ENCODE peak calls at places on chromosomes 1 and 21, in eight cellular contexts. U is left ventricle myocardium inferior, T is HL-60, A is stomach, H is endothelial cell of umbilical vein, Z is gastrocnemius medialis, C is omental fat pad, L is esophagus squamous epithelium. Q is an unnamed sample.

GRCh38 chr1:89221341-89221740 is 22.6 kb upstream of the GBP4 start:
- DNase-seq in U (no peak), T (no peak), A (no peak), C (no peak), L (no peak), H (no peak), Z (no peak), Q (no peak)

GRCh38 chr1:28891256-28891655 is 23.1 kb upstream of the EPB41 start:
- DNase-seq in L (no peak), T (no peak), U (no peak), A (no peak), H (no peak), C (no peak), Z (no peak), Q (no peak)

GRCh38 chr1:208068441-208068840 is 157.5 kb upstream of the CD34 start:
- DNase-seq in Z (no peak), U (no peak), T (no peak), A (no peak), L (no peak), H (no peak), C (no peak), Q (no peak)

GRCh38 chr1:186442651-186443114 is 18.2 kb downstream of the PDC start:
- DNase-seq in T (no peak), L (no peak), C (no peak), U (no peak), A (no peak), Z (no peak), H (peak), Q (no peak)

GRCh38 chr1:219427400-219427799 is 185.5 kb downstream of the ZC3H11B start:
- DNase-seq in A (no peak), Z (no peak), L (no peak), U (no peak), H (no peak), T (no peak), C (no peak), Q (no peak)

GRCh38 chr1:99469641-99470040 is 176.3 kb upstream of the PALMD start:
- DNase-seq in T (no peak), A (no peak), L (no peak), Z (no peak), C (no peak), U (no peak), H (no peak), Q (no peak)

GRCh38 chr1:226706664-226707063 is 32.4 kb downstream of the ITPKB start:
- DNase-seq in C (no peak), T (no peak), A (no peak), L (no peak), Z (no peak), U (no peak), H (no peak), Q (no peak)

GRCh38 chr1:234533975-234534876 is 55.2 kb upstream of the TARBP1 start:
- DNase-seq in U (peak), T (no peak), L (no peak), C (peak), Z (peak), H (peak), A (peak), Q (no peak)

GRCh38 chr1:212311836-212312497 is 26.8 kb downstream of the PPP2R5A start:
- DNase-seq in Z (no peak), L (no peak), C (no peak), A (no peak), U (no peak), T (no peak), H (no peak), Q (no peak)

GRCh38 chr1:182803846-182804245 is 14.3 kb downstream of the NPL start:
- DNase-seq in C (no peak), A (no peak), Z (no peak), L (no peak), T (no peak), U (no peak), H (no peak), Q (no peak)

GRCh38 chr1:169824153-169824552 is 29.4 kb upstream of the METTL18 start:
- DNase-seq in T (no peak), U (no peak), C (no peak), H (no peak), L (no peak), Z (no peak), A (no peak), Q (no peak)

GRCh38 chr1:84433253-84434080 is 35.2 kb downstream of the DNASE2B start:
- DNase-seq in U (no peak), H (peak), L (no peak), C (no peak), A (peak), Z (peak), T (peak), Q (peak)

GRCh38 chr1:30690115-30690645 is 33.2 kb downstream of the MATN1 start:
- DNase-seq in H (no peak), L (no peak), T (no peak), C (no peak), Z (no peak), U (no peak), A (no peak), Q (no peak)

GRCh38 chr1:203797948-203798347 is 2.5 kb downstream of the ZBED6 start:
- DNase-seq in A (no peak), L (no peak), U (no peak), H (no peak), T (no peak), C (no peak), Z (peak), Q (no peak)

GRCh38 chr1:70361727-70362413 is 7.3 kb upstream of the ANKRD13C start:
- DNase-seq in L (no peak), T (no peak), A (no peak), Z (no peak), U (no peak), H (peak), C (no peak), Q (no peak)

GRCh38 chr1:10399487-10399917 is 638 bp downstream of the PGD start:
- DNase-seq in C (no peak), L (no peak), H (peak), A (no peak), Z (no peak), T (no peak), U (peak), Q (no peak)

GRCh38 chr1:228081144-228081543 is 1.4 kb upstream of the ARF1 start:
- DNase-seq in T (no peak), A (no peak), H (no peak), C (no peak), U (peak), Z (no peak), L (no peak), Q (no peak)

GRCh38 chr1:230122361-230123279 is 55.6 kb downstream of the GALNT2 start:
- DNase-seq in T (no peak), L (no peak), Z (no peak), U (no peak), A (no peak), H (no peak), C (no peak), Q (no peak)

GRCh38 chr1:22689505-22689904 is 21.1 kb upstream of the EPHB2 start:
- DNase-seq in C (no peak), Z (no peak), T (no peak), H (no peak), L (no peak), A (no peak), U (no peak), Q (no peak)

GRCh38 chr1:202709276-202710041 is 795 bp downstream of the SYT2 start:
- DNase-seq in U (no peak), L (no peak), A (no peak), C (no peak), Z (no peak), H (no peak), T (no peak), Q (no peak)

GRCh38 chr1:7248402-7248805 is 463.1 kb downstream of the CAMTA1 start:
- DNase-seq in H (no peak), L (no peak), A (no peak), C (no peak), U (no peak), Z (no peak), T (no peak), Q (no peak)

GRCh38 chr1:33329600-33330305 is 8.9 kb upstream of the A3GALT2 start:
- DNase-seq in C (no peak), A (no peak), H (no peak), U (no peak), Z (no peak), T (no peak), L (no peak), Q (no peak)

GRCh38 chr1:33330376-33330890 is 9.5 kb upstream of the A3GALT2 start:
- DNase-seq in C (no peak), U (no peak), H (no peak), T (no peak), A (no peak), Z (no peak), L (no peak), Q (no peak)

GRCh38 chr1:33326690-33327300 is 5.9 kb upstream of the A3GALT2 start:
- DNase-seq in T (peak), U (no peak), Z (no peak), A (no peak), L (no peak), H (no peak), C (no peak), Q (no peak)

GRCh38 chr1:33328817-33329216 is 7.9 kb upstream of the A3GALT2 start:
- DNase-seq in Z (no peak), A (no peak), C (no peak), H (no peak), T (no peak), U (no peak), L (no peak), Q (no peak)

GRCh38 chr1:33327587-33328325 is 6.9 kb upstream of the A3GALT2 start:
- DNase-seq in T (peak), H (no peak), L (no peak), A (peak), U (peak), Z (peak), C (no peak), Q (no peak)
- TF ChIP-seq CTCF in T (no peak), H (no peak), L (no peak), A (no peak), U (no peak), Z (no peak), C (no peak), Q (no peak)

GRCh38 chr21:40120944-40121575 is 253.8 kb downstream of the PCP4 start:
- DNase-seq in U (no peak), Z (no peak), L (no peak), H (no peak), C (no peak), T (no peak), A (no peak), Q (no peak)
- TF ChIP-seq CTCF in U (peak), Z (peak), L (peak), H (peak), C (peak), T (peak), A (peak), Q (no peak)

GRCh38 chr1:53257454-53258081 is 19.2 kb upstream of the MAGOH start:
- DNase-seq in A (no peak), H (no peak), U (no peak), L (no peak), Z (no peak), T (no peak), C (no peak), Q (no peak)

GRCh38 chr1:53254011-53254640 is 15.8 kb upstream of the MAGOH start:
- DNase-seq in L (no peak), C (no peak), U (no peak), Z (no peak), H (no peak), T (no peak), A (no peak), Q (no peak)

GRCh38 chr1:53256744-53257453 is 18.6 kb upstream of the MAGOH start:
- DNase-seq in C (no peak), Z (no peak), T (no peak), L (no peak), A (no peak), U (no peak), H (no peak), Q (no peak)

GRCh38 chr1:53258216-53258615 is 19.9 kb upstream of the MAGOH start:
- DNase-seq in H (no peak), A (no peak), L (no peak), C (no peak), Z (no peak), T (no peak), U (no peak), Q (no peak)

GRCh38 chr1:53255031-53255430 is 16.7 kb upstream of the MAGOH start:
- DNase-seq in U (no peak), A (no peak), C (no peak), H (no peak), Z (no peak), T (no peak), L (no peak), Q (no peak)
- TF ChIP-seq CTCF in U (no peak), A (no peak), C (no peak), H (no peak), Z (no peak), T (no peak), L (no peak), Q (no peak)

DNA sequence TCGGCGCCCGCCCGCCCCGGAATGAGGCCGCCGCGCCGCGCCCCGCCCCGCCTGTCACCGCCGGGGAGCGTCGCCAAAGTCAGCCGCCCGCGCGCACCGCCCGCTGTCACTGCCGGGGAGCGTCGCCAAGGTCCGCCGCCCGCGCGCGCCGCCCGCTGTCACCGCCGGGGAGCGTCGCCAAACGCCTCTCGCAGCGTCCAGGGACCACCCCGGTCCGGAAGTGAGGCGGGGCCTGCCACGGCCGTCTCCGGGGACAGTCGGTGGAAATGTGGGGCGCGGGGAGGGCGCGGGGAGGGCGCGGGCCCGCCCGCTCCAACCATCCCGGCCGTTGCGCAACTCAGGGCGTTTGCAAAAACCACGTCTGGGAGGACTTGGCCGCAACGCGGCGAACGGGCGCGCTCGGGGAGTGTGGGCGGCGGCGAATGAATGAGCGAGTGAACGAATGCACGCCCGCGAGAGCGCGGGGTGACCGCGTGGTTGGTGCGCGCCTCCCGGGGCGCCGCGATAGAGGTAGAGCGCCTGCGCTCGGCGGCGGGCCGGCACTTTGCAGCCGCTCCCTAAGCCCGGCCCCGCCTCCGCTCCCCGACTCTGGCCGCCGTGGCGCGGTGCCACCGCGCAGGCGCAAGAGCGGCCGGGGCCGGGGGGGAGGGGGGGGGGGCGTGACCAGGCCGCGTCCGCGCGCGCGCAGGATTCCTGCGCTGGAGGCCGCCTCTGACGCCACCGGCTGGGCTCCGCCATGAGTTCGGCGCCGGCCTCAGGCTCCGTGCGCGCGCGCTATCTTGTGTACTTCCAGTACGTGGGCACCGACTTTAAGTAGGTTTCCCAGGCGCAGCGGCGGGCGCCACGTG is at the start of the genes ACAP3 and PUSL1:
- DNase-seq in C (peak), U (peak), Z (peak), T (peak), L (peak), A (peak), H (peak), Q (peak)
- TF ChIP-seq CTCF in C (no peak), U (peak), Z (peak), T (no peak), L (no peak), A (no peak), H (no peak), Q (no peak)

GRCh38 chr1:37561096-37561793 is 4.5 kb downstream of the DNALI1 start:
- DNase-seq in U (no peak), C (no peak), L (no peak), Z (no peak), A (no peak), H (no peak), T (no peak), Q (no peak)
- TF ChIP-seq CTCF in U (no peak), C (no peak), L (no peak), Z (no peak), A (no peak), H (no peak), T (no peak), Q (no peak)

GRCh38 chr1:109254621-109255096 is 5.3 kb downstream of the CELSR2 start:
- DNase-seq in U (no peak), H (no peak), T (no peak), A (no peak), Z (no peak), L (no peak), C (no peak), Q (no peak)
- TF ChIP-seq CTCF in U (no peak), H (no peak), T (no peak), A (no peak), Z (no peak), L (no peak), C (no peak), Q (no peak)

GRCh38 chr1:155184835-155185782 is 11.5 kb downstream of the TRIM46 start:
- DNase-seq in T (peak), L (no peak), C (no peak), U (peak), Z (no peak), A (peak), H (no peak), Q (no peak)
- TF ChIP-seq CTCF in T (no peak), L (no peak), C (no peak), U (no peak), Z (no peak), A (no peak), H (no peak), Q (no peak)

DNA sequence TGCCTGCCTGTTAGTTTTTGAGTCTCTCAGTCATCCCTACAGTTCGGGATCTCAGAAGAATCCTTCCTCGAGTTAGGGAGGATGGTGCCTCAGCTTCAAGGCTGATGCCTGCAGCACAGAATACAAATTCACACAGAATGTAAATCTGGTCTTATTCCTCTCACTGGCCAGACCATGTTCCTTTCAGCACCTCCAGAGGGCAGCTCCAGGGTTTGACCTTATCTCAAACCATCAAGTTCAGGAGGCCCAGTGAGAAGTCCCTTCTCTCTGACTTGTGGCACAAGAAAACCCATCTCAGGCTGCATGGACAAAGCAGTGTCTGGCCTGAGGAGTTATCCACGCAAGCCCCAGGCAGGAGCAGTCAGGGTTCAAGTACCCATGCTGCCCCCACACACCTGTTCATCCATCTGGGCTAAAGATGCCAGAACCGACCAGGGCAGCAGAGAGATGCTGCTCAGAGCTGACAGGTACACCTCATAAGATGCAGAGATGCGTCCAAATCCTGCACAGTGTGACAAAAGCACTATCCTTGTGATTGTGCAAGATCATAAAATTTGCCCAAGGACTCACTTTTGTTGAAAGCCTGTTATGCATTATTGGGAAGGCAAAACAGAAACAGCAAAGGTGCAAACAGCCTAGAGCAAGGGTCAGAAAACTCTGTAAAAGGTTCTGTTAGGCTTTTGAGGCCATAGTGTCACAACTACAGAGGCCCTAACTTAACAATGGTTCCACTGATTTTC is 49.8 kb downstream of the BCAR3 start:
- DNase-seq in T (no peak), H (no peak), U (no peak), C (no peak), L (no peak), A (no peak), Z (no peak), Q (no peak)
- TF ChIP-seq CTCF in T (no peak), H (no peak), U (peak), C (no peak), L (no peak), A (peak), Z (no peak), Q (no peak)

GRCh38 chr1:17908945-17909344 is 153.8 kb downstream of the ACTL8 start:
- DNase-seq in C (no peak), U (no peak), L (no peak), A (no peak), T (no peak), H (no peak), Z (no peak), Q (no peak)
- TF ChIP-seq CTCF in C (no peak), U (no peak), L (no peak), A (no peak), T (no peak), H (no peak), Z (no peak), Q (no peak)

DNA sequence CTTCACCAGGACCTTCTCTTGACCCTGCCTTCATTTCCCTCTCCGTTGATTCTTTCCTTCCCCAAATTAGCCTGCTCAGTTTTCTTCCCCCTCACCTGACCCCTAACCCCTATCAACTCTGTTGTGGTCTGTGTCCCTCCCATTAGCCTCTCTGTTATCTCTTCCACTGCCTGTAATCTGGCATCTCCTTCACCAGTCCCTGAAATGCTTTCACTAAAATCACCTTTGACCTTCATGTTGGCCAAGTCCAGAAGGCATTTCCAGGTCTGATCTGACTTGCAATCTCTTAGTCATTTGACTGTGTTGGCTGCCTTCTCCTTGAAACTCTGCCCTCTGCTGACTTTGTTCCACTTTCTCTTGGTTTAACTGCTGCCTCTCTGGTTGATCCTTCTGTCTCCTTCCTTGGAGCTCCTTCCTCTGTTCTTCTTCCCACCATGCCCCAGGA is 28.2 kb downstream of the ATP8B2 start:
- DNase-seq in C (no peak), L (no peak), H (peak), T (no peak), Z (no peak), A (peak), U (no peak), Q (no peak)
- TF ChIP-seq CTCF in C (no peak), L (peak), H (peak), T (peak), Z (peak), A (no peak), U (no peak), Q (no peak)

Q was measured in natural killer cell.